ENCODE peak calls at places on chromosome 1, in nine cellular contexts. Q is astrocyte of the cerebellum, E is coronary artery, F is IMR-90, N is body of pancreas, T is lower leg skin, P is transverse colon, S is tibial artery, I is bronchial epithelial cell. R is an unnamed sample.

GRCh38 chr1:236514703-236515442 is 8.9 kb upstream of the LGALS8 start:
- DNase-seq in I (no peak), T (no peak), F (no peak), S (no peak), P (no peak), E (no peak), N (no peak), Q (no peak), R (no peak)

GRCh38 chr1:14598498-14599172 is at the start of gene KAZN:
- DNase-seq in P (no peak), S (no peak), E (no peak), T (no peak), Q (no peak), N (peak; percentile 16), F (no peak), I (no peak), R (no peak)

GRCh38 chr1:230681599-230681998 is 32.3 kb downstream of the AGT start:
- DNase-seq in F (peak; percentile 85), P (no peak), S (no peak), T (no peak), E (no peak), N (peak; percentile 69), Q (peak; percentile 69), I (peak; percentile 94), R (peak; percentile 61)

GRCh38 chr1:232667781-232668101 is 37.8 kb upstream of the SIPA1L2 start:
- DNase-seq in N (no peak), F (peak; percentile 25), Q (no peak), S (no peak), E (no peak), P (no peak), T (no peak), I (no peak), R (no peak)

GRCh38 chr1:45493116-45493697 is 2.2 kb upstream of the TESK2 start:
- DNase-seq in N (peak; percentile 73), T (peak; percentile 61), I (peak; percentile 52), Q (peak; percentile 45), S (no peak), F (peak; percentile 51), E (no peak), P (peak; percentile 53), R (no peak)

GRCh38 chr1:167292216-167292615 is 71.5 kb downstream of the POU2F1 start:
- DNase-seq in S (no peak), T (no peak), F (no peak), N (no peak), I (no peak), E (no peak), Q (no peak), P (no peak), R (no peak)

GRCh38 chr1:184242507-184242943 is 144.3 kb upstream of the C1orf21 start:
- DNase-seq in N (peak; percentile 63), T (no peak), E (no peak), P (no peak), S (no peak), F (peak; percentile 91), Q (no peak), I (peak; percentile 63), R (no peak)

GRCh38 chr1:112386024-112386723 is 9.8 kb upstream of the CTTNBP2NL start:
- DNase-seq in E (no peak), N (no peak), P (no peak), S (no peak), I (no peak), Q (no peak), F (no peak), T (no peak), R (no peak)

GRCh38 chr1:40633563-40634376 is 31.7 kb downstream of the RIMS3 start:
- DNase-seq in Q (no peak), P (peak; percentile 37), F (no peak), E (no peak), S (no peak), N (no peak), T (no peak), I (no peak), R (no peak)

GRCh38 chr1:66330711-66331110 is 203.2 kb upstream of the SGIP1 start:
- DNase-seq in P (no peak), E (no peak), I (peak; percentile 26), S (no peak), T (no peak), F (peak; percentile 63), N (no peak), Q (no peak), R (no peak)
- H3K4me3 ChIP-seq in P (no peak overlapping the region), E (no peak overlapping the region), I (no peak overlapping the region), S (no peak overlapping the region), T (no peak overlapping the region), F (no peak overlapping the region), N (no peak overlapping the region), Q (no peak overlapping the region), R (no peak overlapping the region)

DNA sequence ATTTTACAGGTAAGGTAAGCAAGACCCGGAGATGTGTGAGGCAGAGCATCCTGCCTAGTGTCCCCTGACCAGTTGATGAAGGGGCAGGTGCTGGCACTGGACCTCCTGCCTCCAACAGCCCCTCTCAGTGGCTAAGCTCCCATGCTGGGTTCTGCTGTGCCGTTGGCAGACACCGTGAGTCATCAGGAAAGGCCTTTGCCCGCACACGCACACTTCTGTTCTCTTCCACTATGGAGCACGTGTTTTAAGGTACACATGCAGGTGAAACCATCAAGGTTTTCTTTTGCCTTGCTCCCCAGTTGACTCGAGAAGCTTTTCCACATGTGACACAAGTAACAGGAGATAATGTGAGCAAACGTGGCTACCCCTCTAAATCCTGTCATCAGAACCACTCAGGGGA is 207.9 kb downstream of the RRAGC start:
- DNase-seq in P (no peak), T (no peak), E (peak; percentile 22), I (peak; percentile 70), S (no peak), F (no peak), N (no peak), Q (no peak), R (no peak)
- TF ChIP-seq CTCF in P (no peak), T (no peak), E (no peak), I (no peak), S (no peak), F (no peak), N (no peak), Q (no peak), R (no peak)

DNA sequence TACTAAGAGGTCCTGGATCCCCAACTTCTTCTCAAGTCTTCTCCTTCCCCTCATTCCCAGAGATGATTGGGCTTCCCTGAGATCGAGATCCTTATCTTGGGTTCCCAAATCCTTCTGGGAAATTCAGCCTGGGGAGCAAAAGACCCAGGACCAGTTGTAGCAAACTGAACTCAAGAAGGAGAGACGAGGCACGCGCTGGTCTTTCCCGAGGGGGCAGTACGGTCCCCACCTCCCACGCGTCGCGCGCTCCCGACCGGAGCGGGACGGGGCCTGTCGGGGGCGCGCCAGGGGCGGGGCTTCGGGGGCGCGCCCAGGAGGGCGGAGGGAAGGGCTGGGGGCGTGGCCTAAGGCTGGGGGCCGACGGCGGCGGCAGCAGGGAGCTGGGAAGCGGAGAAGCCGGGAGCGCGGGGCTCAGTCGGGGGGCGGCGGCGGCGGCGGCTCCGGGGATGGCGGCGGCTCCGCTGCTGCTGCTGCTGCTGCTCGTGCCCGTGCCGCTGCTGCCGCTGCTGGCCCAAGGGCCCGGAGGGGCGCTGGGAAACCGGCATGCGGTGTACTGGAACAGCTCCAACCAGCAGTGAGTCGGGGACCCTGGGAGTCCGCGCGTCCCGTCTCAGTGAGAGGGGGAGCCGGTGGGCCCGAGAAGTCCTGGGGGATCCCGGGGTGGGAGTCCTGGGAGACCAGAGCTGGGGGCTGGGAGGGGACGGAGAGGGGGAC is at the start of gene EFNA3:
- DNase-seq in N (peak; percentile 50), E (no peak), P (peak; percentile 88), Q (no peak), I (no peak), S (peak; percentile 81), F (peak; percentile 42), T (peak; percentile 63), R (no peak)
- H3K4me3 ChIP-seq in N (peak within 1 kb of the TSS; percentile 14), E (peak within 1 kb of the TSS; percentile 68), P (peak within 1 kb of the TSS; percentile 56), Q (peak within 1 kb of the TSS; percentile 21), I (peak within 1 kb of the TSS; percentile 54), S (peak within 1 kb of the TSS; percentile 56), F (peak within 1 kb of the TSS; percentile 36), T (peak within 1 kb of the TSS; percentile 36), R (peak within 1 kb of the TSS; percentile 11)

DNA sequence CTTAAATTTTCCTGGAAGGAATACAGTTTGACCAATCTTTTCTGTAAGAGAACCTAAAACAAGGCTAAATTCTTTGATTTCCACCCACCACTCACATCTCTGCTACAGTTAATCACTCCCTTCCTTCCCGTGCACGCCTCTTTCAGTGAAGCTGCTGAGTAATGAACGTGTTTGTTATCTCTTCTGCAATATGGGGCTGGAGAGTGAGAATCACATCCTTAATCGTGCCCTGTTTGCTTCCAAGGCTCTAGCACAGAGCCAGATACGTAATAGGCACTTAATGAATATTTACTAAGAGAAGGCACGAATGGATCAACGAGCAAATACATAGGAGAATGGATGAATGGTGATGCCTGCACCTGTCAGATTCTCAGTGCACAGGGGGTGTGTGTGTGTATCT is 22.1 kb upstream of the FAM43B start:
- DNase-seq in P (no peak), S (no peak), F (no peak), I (no peak), Q (no peak), E (no peak), N (no peak), T (no peak), R (no peak)
- TF ChIP-seq CTCF in P (no peak), S (no peak), F (no peak), I (no peak), Q (no peak), E (no peak), N (no peak), T (no peak), R (no peak)